ENCODE peak calls at places on chromosomes 3 and 15, in four cellular contexts. I is IMR-90, O is GM12878, W is K562. C is an unnamed sample.

GRCh38 chr15:59501531-59502113 is 63.6 kb downstream of the FAM81A start:
- DNase-seq in I (peak), O (no peak), W (peak), C (peak)

GRCh38 chr3:192629429-192629828 is 97.9 kb downstream of the FGF12 start:
- DNase-seq in W (no peak), I (no peak), O (no peak), C (no peak)

GRCh38 chr15:50261979-50262378 is 3.5 kb downstream of the HDC start:
- DNase-seq in W (peak), O (no peak), I (no peak), C (no peak)

GRCh38 chr3:35785540-35785939 is 146.2 kb downstream of the ARPP21 start:
- DNase-seq in I (no peak), O (no peak), W (no peak), C (no peak)

GRCh38 chr15:67127334-67127664 is 61.9 kb downstream of the SMAD3 start:
- DNase-seq in O (no peak), I (no peak), W (no peak), C (no peak)

GRCh38 chr15:90774731-90775521 is 57.8 kb downstream of the BLM start:
- DNase-seq in W (no peak), O (no peak), I (peak), C (no peak)

GRCh38 chr3:66991478-66991877 is 6.6 kb upstream of the KBTBD8 start:
- DNase-seq in W (peak), I (peak), O (no peak), C (no peak)

GRCh38 chr3:170513674-170514073 is 72.2 kb downstream of the SLC7A14 start:
- DNase-seq in O (no peak), I (no peak), W (no peak), C (no peak)

GRCh38 chr15:69576948-69577351 is 124.3 kb downstream of the RPLP1 start:
- DNase-seq in W (no peak), I (no peak), O (no peak), C (no peak)

GRCh38 chr3:40137586-40138295 is 171.8 kb upstream of the EIF1B start:
- DNase-seq in O (no peak), W (no peak), I (no peak), C (no peak)

GRCh38 chr3:124951511-124952390 is 17.2 kb upstream of the MUC13 start:
- DNase-seq in W (no peak), O (no peak), I (peak), C (no peak)

GRCh38 chr3:159879598-159879997 is 109.0 kb upstream of the IL12A start:
- DNase-seq in O (no peak), I (no peak), W (no peak), C (no peak)

GRCh38 chr3:21216598-21216997 is 534.4 kb downstream of the ZNF385D start:
- DNase-seq in W (peak), I (no peak), O (no peak), C (peak)

GRCh38 chr3:114634635-114635034 is 340.8 kb downstream of the TIGIT start:
- DNase-seq in O (no peak), I (no peak), W (no peak), C (no peak)

GRCh38 chr3:157113832-157114505 is 46.0 kb downstream of the CCNL1 start:
- DNase-seq in I (no peak), W (peak), O (no peak), C (no peak)

GRCh38 chr3:184284696-184285095 is 8.9 kb downstream of the ECE2 start:
- DNase-seq in I (peak), O (no peak), W (peak), C (peak)

GRCh38 chr3:128482175-128482856 is 10.7 kb downstream of the GATA2 start:
- DNase-seq in W (no peak), I (peak), O (no peak), C (no peak)

GRCh38 chr3:15612001-15612400 is 10.5 kb downstream of the BTD start:
- DNase-seq in O (no peak), W (no peak), I (no peak), C (no peak)

GRCh38 chr3:57556459-57557087 is 499 bp downstream of the PDE12 start:
- DNase-seq in I (no peak), O (no peak), W (peak), C (peak)

GRCh38 chr3:108175352-108175751 is 46.9 kb downstream of the IFT57 start:
- DNase-seq in W (no peak), I (peak), O (no peak), C (no peak)

GRCh38 chr15:40052604-40053003 is 13.6 kb upstream of the SRP14 start:
- DNase-seq in W (no peak), I (no peak), O (no peak), C (no peak)

GRCh38 chr15:40054056-40054745 is 15.2 kb upstream of the SRP14 start:
- DNase-seq in I (peak), O (no peak), W (no peak), C (no peak)

GRCh38 chr15:40053234-40054055 is 14.5 kb upstream of the SRP14 start:
- DNase-seq in I (no peak), O (no peak), W (no peak), C (no peak)

GRCh38 chr15:40055576-40056293 is 16.8 kb upstream of the SRP14 start:
- DNase-seq in I (no peak), O (no peak), W (no peak), C (no peak)

GRCh38 chr15:40054746-40055575 is 16.0 kb upstream of the SRP14 start:
- DNase-seq in W (no peak), I (peak), O (no peak), C (no peak)
- TF ChIP-seq CHD1 in W (no peak), I (no peak), O (no peak), C (no peak)

GRCh38 chr3:42736531-42736930 is 33.9 kb upstream of the HHATL start:
- DNase-seq in I (no peak), W (no peak), O (no peak), C (no peak)
- TF ChIP-seq CHD1 in I (no peak), W (no peak), O (no peak), C (no peak)

GRCh38 chr3:186251948-186252619 is 110.0 kb downstream of the DGKG start:
- DNase-seq in O (no peak), I (no peak), W (no peak), C (no peak)
- TF ChIP-seq CHD1 in O (no peak), I (no peak), W (no peak), C (no peak)

GRCh38 chr15:95868970-95869369 is 461.5 kb upstream of the NR2F2 start:
- DNase-seq in O (no peak), I (no peak), W (no peak), C (no peak)
- TF ChIP-seq CHD1 in O (no peak), I (no peak), W (no peak), C (no peak)

GRCh38 chr3:23863060-23863459 is 53.7 kb downstream of the NKIRAS1 start:
- DNase-seq in O (no peak), I (peak), W (no peak), C (no peak)

GRCh38 chr3:23872330-23872729 is 44.5 kb downstream of the NKIRAS1 start:
- DNase-seq in O (no peak), W (no peak), I (no peak), C (no peak)

GRCh38 chr3:23864954-23865353 is 51.8 kb downstream of the NKIRAS1 start:
- DNase-seq in I (no peak), O (no peak), W (no peak), C (no peak)

GRCh38 chr3:23865595-23866396 is 51.0 kb downstream of the NKIRAS1 start:
- DNase-seq in I (peak), W (no peak), O (peak), C (peak)

DNA sequence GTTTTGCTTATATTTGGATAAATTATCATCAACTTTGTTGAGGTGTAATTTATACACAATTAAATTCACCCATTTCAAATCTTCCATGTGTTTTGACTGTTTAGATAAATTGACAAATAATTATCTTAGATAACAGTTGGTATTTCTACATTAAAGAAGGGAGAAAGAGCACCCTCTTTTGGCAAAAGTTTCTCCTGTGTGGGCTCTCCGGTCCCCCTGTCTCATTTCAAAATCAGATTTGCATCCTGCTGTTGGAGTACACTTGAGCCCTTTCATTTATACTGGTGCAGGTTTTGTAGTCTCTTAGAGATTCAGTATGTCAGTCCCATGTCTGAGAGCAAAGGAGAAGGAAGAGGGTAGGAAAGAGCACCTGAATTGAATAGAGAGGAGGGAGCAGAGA is 49.4 kb downstream of the NKIRAS1 start:
- DNase-seq in O (no peak), W (no peak), I (no peak), C (no peak)
- TF ChIP-seq CHD1 in O (no peak), W (no peak), I (no peak), C (no peak)

DNA sequence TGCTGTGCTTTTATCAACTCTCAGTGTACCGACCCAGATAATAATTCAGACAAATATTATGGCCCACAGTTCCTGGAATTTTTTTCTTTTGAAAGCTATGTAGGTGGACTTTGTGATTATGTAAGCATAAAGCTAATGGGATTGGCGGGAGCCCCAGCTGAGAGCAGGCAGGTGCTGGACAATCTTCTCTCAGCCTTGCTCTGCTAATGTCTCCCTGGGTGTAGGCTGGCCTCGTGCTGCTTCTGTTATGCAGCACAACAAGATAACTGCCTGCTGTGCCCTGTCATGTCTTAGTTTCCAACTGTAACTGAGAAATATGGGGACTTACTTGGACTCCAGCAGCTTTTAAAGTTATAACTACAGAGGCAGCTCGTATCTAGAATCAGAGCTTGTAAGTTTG is 415.1 kb downstream of the PDCD6IP start:
- DNase-seq in W (no peak), I (no peak), O (no peak), C (no peak)
- TF ChIP-seq CHD1 in W (no peak), I (no peak), O (no peak), C (no peak)

DNA sequence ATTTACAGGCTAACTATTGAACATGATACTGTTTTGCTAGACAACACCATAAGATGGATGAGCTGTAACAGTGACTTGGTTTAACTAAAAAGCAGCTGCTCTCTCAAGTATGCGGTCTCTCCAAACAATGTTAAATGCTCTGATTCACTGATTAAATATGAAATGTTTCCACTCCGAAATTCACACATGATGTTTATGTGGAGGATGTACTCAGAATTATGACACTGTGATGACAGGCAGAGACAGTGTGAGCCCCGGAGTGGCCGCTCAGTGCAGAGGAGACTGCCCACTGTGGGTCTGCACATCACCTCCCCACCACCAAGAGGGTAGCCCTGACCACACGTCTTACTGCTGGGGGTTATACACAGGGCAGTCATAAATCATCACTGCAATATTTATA is 84.0 kb upstream of the MEX3B start:
- DNase-seq in O (no peak), W (no peak), I (peak), C (no peak)
- TF ChIP-seq CHD1 in O (no peak), W (no peak), I (no peak), C (no peak)

C was measured in H1.